ENCODE peak calls at places on chromosomes 3 and 15, in four cellular contexts. One of them, this sample, is unnamed.

GRCh38 chr15:42921049-42921731 is 612 bp upstream of the TTBK2 start:
- DNase-seq in psoas muscle: peak; percentile 66
- DNase-seq in colonic mucosa: peak; percentile 46
- DNase-seq in GM23338: peak; percentile 44
- DNase-seq in this sample: no peak

GRCh38 chr3:191330309-191330712 is at the start of gene UTS2B:
- DNase-seq in psoas muscle: no peak
- DNase-seq in colonic mucosa: no peak
- DNase-seq in GM23338: peak; percentile 13
- DNase-seq in this sample: peak; percentile 75

GRCh38 chr3:14634763-14635400 is 16.7 kb upstream of the CCDC174 start:
- DNase-seq in psoas muscle: no peak
- DNase-seq in colonic mucosa: no peak
- DNase-seq in GM23338: no peak
- DNase-seq in this sample: no peak

GRCh38 chr3:175655366-175655765 is 796.2 kb downstream of the NAALADL2 start:
- DNase-seq in psoas muscle: no peak
- DNase-seq in colonic mucosa: no peak
- DNase-seq in GM23338: no peak
- DNase-seq in this sample: no peak

GRCh38 chr15:78312956-78313355 is 13.5 kb upstream of the SKIC8 start:
- DNase-seq in psoas muscle: no peak
- DNase-seq in colonic mucosa: no peak
- DNase-seq in GM23338: no peak
- DNase-seq in this sample: no peak

GRCh38 chr3:132556467-132557159 is 40.5 kb upstream of the ACKR4 start:
- DNase-seq in psoas muscle: peak; percentile 58
- DNase-seq in colonic mucosa: no peak
- DNase-seq in GM23338: peak; percentile 30
- DNase-seq in this sample: no peak

GRCh38 chr3:37987315-37987697 is 3.3 kb upstream of the VILL start:
- DNase-seq in psoas muscle: no peak
- DNase-seq in colonic mucosa: peak; percentile 67
- DNase-seq in GM23338: no peak
- DNase-seq in this sample: no peak

GRCh38 chr15:35173444-35174118 is 88.5 kb upstream of the NANOGP8 start:
- DNase-seq in psoas muscle: no peak
- DNase-seq in colonic mucosa: no peak
- DNase-seq in GM23338: no peak
- DNase-seq in this sample: no peak

GRCh38 chr15:46644493-46645481 is 1010.0 kb downstream of the SQOR start:
- DNase-seq in psoas muscle: no peak
- DNase-seq in colonic mucosa: no peak
- DNase-seq in GM23338: no peak
- DNase-seq in this sample: no peak

GRCh38 chr3:158105710-158106438 is at the start of gene SHOX2:
- DNase-seq in psoas muscle: peak; percentile 69
- DNase-seq in colonic mucosa: peak; percentile 54
- DNase-seq in GM23338: peak; percentile 78
- DNase-seq in this sample: peak; percentile 78

GRCh38 chr3:120177151-120177550 is 82.9 kb upstream of the GSK3B start:
- DNase-seq in psoas muscle: peak; percentile 62
- DNase-seq in colonic mucosa: no peak
- DNase-seq in GM23338: peak; percentile 28
- DNase-seq in this sample: peak; percentile 86

GRCh38 chr3:177013681-177014280 is 183.5 kb downstream of the TBL1XR1 start:
- DNase-seq in psoas muscle: no peak
- DNase-seq in colonic mucosa: no peak
- DNase-seq in GM23338: peak; percentile 54
- DNase-seq in this sample: no peak

GRCh38 chr3:13141183-13141582 is 68.0 kb upstream of the IQSEC1 start:
- DNase-seq in psoas muscle: no peak
- DNase-seq in colonic mucosa: no peak
- DNase-seq in GM23338: no peak
- DNase-seq in this sample: no peak

DNA sequence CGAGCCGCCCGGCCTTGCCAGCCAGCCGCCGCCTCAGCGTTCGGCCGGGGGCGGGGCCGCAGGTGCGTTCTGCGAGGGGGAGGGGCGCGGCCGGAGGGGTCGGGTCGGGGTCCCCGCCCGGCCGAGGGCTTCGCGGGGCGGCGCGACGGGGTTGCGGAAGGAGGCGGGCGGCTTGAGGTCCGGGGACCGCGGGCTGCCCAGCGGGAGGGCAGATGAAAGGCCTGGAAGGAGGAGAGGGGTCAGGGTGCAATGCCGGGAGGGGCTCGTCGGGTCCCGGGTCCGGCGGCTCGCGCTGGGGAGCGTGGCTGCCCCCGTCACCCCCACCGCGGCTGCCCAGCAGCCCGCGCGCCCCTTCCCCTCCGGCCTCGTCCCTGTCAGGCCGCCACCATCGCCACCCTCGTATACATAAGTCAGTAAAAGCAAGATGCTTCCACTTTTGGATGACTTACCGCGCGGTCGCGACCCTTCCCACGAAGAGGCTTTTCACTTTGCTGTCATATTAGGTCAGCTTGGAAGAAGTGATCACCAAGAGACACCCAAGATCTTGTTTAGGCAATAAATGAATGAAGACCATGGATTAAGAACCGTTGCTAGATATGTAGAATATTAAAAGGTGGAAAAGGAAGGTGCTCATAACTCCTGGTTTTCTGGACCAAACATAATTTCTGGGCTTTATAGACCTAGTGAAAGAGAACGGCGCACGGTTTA is 649 bp upstream of the ANP32A start:
- DNase-seq in psoas muscle: no peak
- DNase-seq in colonic mucosa: no peak
- DNase-seq in GM23338: no peak
- DNase-seq in this sample: no peak
- H3K27ac ChIP-seq in psoas muscle: peak overlapping the region; percentile 99
- H3K27ac ChIP-seq in colonic mucosa: peak overlapping the region; percentile 99
- H3K27ac ChIP-seq in GM23338: no peak overlapping the region
- H3K27ac ChIP-seq in this sample: no peak overlapping the region

DNA sequence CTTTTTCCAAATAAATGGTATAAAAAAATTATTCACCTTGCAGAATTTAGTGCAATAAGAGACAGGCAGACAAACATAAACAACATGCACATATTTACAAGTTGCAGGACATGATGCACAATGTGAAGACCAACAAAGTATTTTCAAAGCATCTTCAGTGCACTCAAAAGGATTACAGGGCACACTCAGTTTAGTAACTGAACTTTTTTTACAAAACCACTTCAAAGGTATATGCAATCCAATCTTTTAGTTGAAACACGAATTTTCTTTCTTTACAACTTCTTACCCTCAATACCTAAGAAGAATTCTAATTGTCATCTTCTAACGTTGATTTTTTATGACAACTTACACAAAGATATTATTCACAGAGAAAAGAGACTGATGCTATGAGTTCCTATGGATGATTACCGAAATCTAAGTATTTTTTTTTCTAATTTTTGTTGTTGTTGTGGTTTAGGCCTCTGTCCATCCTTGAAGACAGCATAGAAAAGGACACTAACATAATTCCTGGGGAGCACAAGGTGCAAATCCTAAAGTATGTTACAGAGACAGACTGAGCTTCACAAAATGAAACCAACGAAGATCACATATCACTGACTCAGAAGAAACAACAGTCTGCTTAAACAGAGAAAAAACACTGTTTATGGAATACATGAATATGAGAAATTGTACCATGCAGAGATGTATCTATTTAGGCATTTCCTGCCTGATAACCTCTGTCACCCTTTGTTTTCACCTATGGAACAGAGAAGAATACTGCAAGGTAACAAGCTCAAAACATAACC is 50.3 kb downstream of the ZMAT3 start:
- DNase-seq in psoas muscle: no peak
- DNase-seq in colonic mucosa: no peak
- DNase-seq in GM23338: no peak
- DNase-seq in this sample: no peak
- H3K27ac ChIP-seq in psoas muscle: no peak overlapping the region
- H3K27ac ChIP-seq in colonic mucosa: no peak overlapping the region
- H3K27ac ChIP-seq in GM23338: no peak overlapping the region
- H3K27ac ChIP-seq in this sample: no peak overlapping the region

DNA sequence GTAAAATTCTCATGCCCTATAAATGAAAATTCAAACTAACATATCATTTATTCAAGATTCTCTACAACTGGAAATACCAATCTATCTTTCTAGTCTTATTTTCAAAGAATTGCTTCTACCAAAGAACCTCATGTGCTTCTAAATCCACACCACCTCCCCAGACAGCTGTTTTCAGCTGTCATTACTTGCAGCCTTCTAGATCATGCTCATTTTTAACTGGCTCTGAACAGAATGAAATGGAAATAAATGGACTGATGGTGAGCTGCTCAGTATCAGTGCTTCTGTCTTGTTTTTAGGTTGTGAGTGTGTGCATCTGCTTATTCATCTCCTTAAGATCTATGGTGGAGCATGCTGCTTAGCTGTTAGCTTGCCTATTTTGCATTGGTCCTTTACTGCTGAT is 29.4 kb downstream of the GOLGB1 start:
- DNase-seq in psoas muscle: no peak
- DNase-seq in colonic mucosa: no peak
- DNase-seq in GM23338: no peak
- DNase-seq in this sample: no peak
- H3K27ac ChIP-seq in psoas muscle: no peak overlapping the region
- H3K27ac ChIP-seq in colonic mucosa: no peak overlapping the region
- H3K27ac ChIP-seq in GM23338: no peak overlapping the region
- H3K27ac ChIP-seq in this sample: no peak overlapping the region

DNA sequence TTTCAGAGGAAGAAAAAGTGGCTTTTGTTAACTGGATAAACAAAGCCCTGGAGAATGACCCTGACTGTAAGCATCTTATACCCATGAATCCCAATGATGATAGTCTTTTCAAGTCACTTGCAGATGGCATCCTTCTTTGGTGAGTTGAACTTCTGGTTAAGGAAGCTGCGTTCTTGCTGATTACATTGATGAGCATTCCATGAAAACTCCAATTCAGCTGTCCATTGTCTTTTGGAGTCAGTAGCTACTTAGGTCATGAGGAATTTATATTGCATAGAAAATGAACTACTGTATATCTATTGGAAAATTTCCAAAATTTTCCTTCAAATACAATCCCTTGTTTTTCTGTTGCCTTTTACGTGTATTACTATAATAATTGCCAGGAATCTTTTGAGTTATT is 47.7 kb upstream of the TRPC1 start:
- DNase-seq in psoas muscle: no peak
- DNase-seq in colonic mucosa: no peak
- DNase-seq in GM23338: no peak
- DNase-seq in this sample: no peak
- H3K27ac ChIP-seq in psoas muscle: no peak overlapping the region
- H3K27ac ChIP-seq in colonic mucosa: no peak overlapping the region
- H3K27ac ChIP-seq in GM23338: no peak overlapping the region
- H3K27ac ChIP-seq in this sample: no peak overlapping the region

DNA sequence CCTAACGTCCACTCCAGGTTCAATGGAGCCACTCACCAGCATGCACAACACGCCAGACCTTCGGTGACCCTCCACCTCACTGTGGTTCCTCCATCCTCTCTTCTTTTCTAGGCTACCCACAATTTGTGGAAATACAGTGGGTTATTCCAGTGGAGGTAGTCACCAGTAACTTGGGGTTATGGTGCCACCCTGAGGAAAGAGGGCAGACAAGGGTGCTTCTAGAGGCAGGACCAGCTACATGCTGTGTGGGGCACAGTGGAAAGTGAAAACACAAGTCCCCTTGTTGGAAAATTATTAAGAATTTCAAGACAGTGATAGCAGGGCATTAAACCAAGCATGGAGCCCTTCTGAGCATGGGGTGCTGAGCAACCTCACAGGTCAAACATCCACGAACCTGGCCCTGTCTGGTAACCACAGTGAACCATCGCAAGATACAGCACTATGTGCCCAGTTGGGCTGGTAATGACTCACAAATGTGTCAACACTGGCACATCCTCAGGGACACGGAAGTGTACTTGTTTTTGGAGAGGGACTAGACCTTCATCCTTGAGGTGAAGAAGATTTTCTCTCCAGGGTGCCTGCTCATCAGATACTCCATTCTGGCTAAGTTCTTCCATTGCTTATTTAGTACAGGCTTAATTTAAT is 166.7 kb downstream of the STT3B start:
- DNase-seq in psoas muscle: no peak
- DNase-seq in colonic mucosa: no peak
- DNase-seq in GM23338: no peak
- DNase-seq in this sample: no peak
- H3K27ac ChIP-seq in psoas muscle: no peak overlapping the region
- H3K27ac ChIP-seq in colonic mucosa: no peak overlapping the region
- H3K27ac ChIP-seq in GM23338: no peak overlapping the region
- H3K27ac ChIP-seq in this sample: no peak overlapping the region

GRCh38 chr3:52483081-52483480 is 12.1 kb upstream of the STAB1 start:
- DNase-seq in psoas muscle: no peak
- DNase-seq in colonic mucosa: no peak
- DNase-seq in GM23338: no peak
- DNase-seq in this sample: no peak

GRCh38 chr3:52484680-52485461 is 10.3 kb upstream of the STAB1 start:
- DNase-seq in psoas muscle: no peak
- DNase-seq in colonic mucosa: no peak
- DNase-seq in GM23338: no peak
- DNase-seq in this sample: no peak

GRCh38 chr3:52480768-52481715 is 14.1 kb upstream of the STAB1 start:
- DNase-seq in psoas muscle: peak; percentile 48
- DNase-seq in colonic mucosa: no peak
- DNase-seq in GM23338: no peak
- DNase-seq in this sample: no peak

GRCh38 chr3:52481819-52482521 is 13.2 kb upstream of the STAB1 start:
- DNase-seq in psoas muscle: peak; percentile 67
- DNase-seq in colonic mucosa: no peak
- DNase-seq in GM23338: peak; percentile 89
- DNase-seq in this sample: no peak

DNA sequence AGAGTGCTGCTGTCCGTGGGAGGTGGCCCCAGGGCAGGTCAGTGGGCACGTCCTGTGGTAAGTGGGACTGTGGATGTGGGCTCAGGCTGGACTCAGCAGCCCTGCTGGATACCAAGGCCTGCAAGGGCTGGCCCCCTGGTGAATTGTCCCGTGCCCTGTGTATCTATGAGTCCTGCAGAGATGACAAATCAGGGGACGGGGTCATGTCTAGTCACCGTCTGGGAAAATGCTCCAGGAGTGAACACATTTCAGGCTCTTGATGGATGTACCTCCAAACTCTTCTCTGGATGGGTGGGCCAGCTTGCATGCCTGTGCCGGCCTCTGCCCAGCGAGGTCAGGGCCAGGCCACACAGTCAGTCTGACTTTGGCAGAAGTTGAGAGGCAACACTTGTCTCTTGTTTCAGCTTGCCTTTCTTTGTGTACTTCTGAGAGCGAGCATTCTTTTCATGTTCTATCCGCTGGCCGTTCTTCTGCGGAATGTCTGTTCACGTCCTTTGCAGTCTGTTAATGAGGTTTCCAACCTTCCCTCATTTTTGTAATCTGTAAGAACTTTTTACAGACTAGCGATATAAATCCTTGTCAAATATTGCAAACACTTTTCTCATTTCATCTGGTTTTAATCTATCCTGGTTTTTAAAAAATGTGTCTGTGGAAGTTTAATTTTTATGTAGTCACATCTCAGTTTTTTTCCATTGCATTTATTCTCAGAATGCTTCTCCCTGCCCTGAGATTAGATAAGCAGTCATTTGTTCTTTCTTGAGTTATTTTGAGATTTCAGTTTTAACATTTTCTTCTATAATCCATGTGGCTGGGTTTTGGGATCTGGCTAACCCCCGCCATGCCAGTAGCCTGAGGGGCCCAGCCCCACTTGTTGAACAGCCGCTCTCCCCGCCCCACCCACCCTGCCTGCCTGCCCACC is 11.3 kb upstream of the STAB1 start:
- DNase-seq in psoas muscle: no peak
- DNase-seq in colonic mucosa: no peak
- DNase-seq in GM23338: no peak
- DNase-seq in this sample: peak; percentile 47
- H3K27ac ChIP-seq in psoas muscle: peak overlapping the region; percentile 68
- H3K27ac ChIP-seq in colonic mucosa: no peak overlapping the region
- H3K27ac ChIP-seq in GM23338: no peak overlapping the region
- H3K27ac ChIP-seq in this sample: no peak overlapping the region

This sample was measured in SJSA1.